ENCODE peak calls at places on chromosomes 12 and 14, in five cellular contexts. C is activated CD8-positive, alpha-beta T cell treated with anti-CD3 and anti-CD28 coated beads for 36 hours; S is B cell; R is occipital lobe; D is Calu3. P is an unnamed sample.

GRCh38 chr12:53844989-53845836 is 93.4 kb upstream of the HOXC13 start:
- DNase-seq in C (no peak), S (no peak), R (no peak), D (peak), P (no peak)

GRCh38 chr12:108326254-108326750 is 12.8 kb downstream of the CMKLR1 start:
- DNase-seq in C (no peak), R (no peak), S (no peak), D (no peak), P (no peak)

GRCh38 chr14:23492618-23493272 is 23.2 kb downstream of the NGDN start:
- DNase-seq in D (no peak), R (no peak), C (no peak), S (no peak), P (no peak)

GRCh38 chr14:105092124-105092911 is 27.1 kb upstream of the GPR132 start:
- DNase-seq in R (no peak), D (no peak), C (no peak), S (no peak), P (peak)

GRCh38 chr14:96146131-96146771 is 58.4 kb upstream of the BDKRB2 start:
- DNase-seq in R (peak), D (no peak), S (no peak), C (no peak), P (no peak)

GRCh38 chr14:23067847-23068791 is 10.8 kb upstream of the CDH24 start:
- DNase-seq in R (no peak), S (no peak), D (no peak), C (no peak), P (no peak)

GRCh38 chr14:66638688-66639087 is 130.7 kb downstream of the GPHN start:
- DNase-seq in R (no peak), C (no peak), D (no peak), S (no peak), P (no peak)

GRCh38 chr14:93926873-93927571 is at the start of gene FAM181A:
- DNase-seq in D (no peak), R (peak), C (no peak), S (no peak), P (no peak)

GRCh38 chr12:127987199-127987901 is 279.6 kb upstream of the TMEM132C start:
- DNase-seq in R (no peak), C (no peak), S (no peak), D (no peak), P (no peak)

GRCh38 chr12:18320036-18320617 is 58.8 kb downstream of the PIK3C2G start:
- DNase-seq in C (no peak), D (peak), S (no peak), R (no peak), P (peak)

GRCh38 chr14:105204206-105204930 is 23.3 kb upstream of the NUDT14 start:
- DNase-seq in R (peak), D (no peak), S (no peak), C (no peak), P (peak)

GRCh38 chr12:54191550-54192022 is 2.8 kb upstream of the SMUG1 start:
- DNase-seq in C (peak), S (peak), D (peak), R (peak), P (peak)